ENCODE peak calls at places on chromosomes 7 and 10, in nine cellular contexts. One of them, this sample, is unnamed.

GRCh38 chr7:101362334-101363195 is at the start of gene COL26A1:
- DNase-seq in fibroblast of the aortic adventitia: no peak
- DNase-seq in HepG2: no peak
- DNase-seq in colonic mucosa: no peak
- DNase-seq in heart left ventricle: peak; percentile 76
- DNase-seq in suprapubic skin: no peak
- DNase-seq in GM20000: peak; percentile 65
- DNase-seq in Caco-2: peak; percentile 78
- DNase-seq in neural progenitor cell: peak; percentile 83
- DNase-seq in this sample: peak; percentile 7

GRCh38 chr10:48231178-48231577 is 43.3 kb downstream of the FRMPD2 start:
- DNase-seq in fibroblast of the aortic adventitia: no peak
- DNase-seq in HepG2: no peak
- DNase-seq in colonic mucosa: no peak
- DNase-seq in heart left ventricle: no peak
- DNase-seq in suprapubic skin: no peak
- DNase-seq in GM20000: no peak
- DNase-seq in Caco-2: no peak
- DNase-seq in neural progenitor cell: no peak
- DNase-seq in this sample: no peak

GRCh38 chr7:29494350-29494749 is 69.3 kb upstream of the PRR15 start:
- DNase-seq in fibroblast of the aortic adventitia: peak; percentile 90
- DNase-seq in HepG2: no peak
- DNase-seq in colonic mucosa: no peak
- DNase-seq in heart left ventricle: no peak
- DNase-seq in suprapubic skin: no peak
- DNase-seq in GM20000: no peak
- DNase-seq in Caco-2: no peak
- DNase-seq in neural progenitor cell: no peak
- DNase-seq in this sample: peak; percentile 47

GRCh38 chr10:80541144-80541750 is 3.5 kb downstream of the SH2D4B start:
- DNase-seq in fibroblast of the aortic adventitia: no peak
- DNase-seq in HepG2: no peak
- DNase-seq in colonic mucosa: peak; percentile 16
- DNase-seq in heart left ventricle: peak; percentile 65
- DNase-seq in suprapubic skin: no peak
- DNase-seq in GM20000: peak; percentile 64
- DNase-seq in Caco-2: no peak
- DNase-seq in neural progenitor cell: no peak
- DNase-seq in this sample: no peak

GRCh38 chr7:2813350-2814185 is 30.5 kb downstream of the GNA12 start:
- DNase-seq in fibroblast of the aortic adventitia: no peak
- DNase-seq in HepG2: no peak
- DNase-seq in colonic mucosa: no peak
- DNase-seq in heart left ventricle: no peak
- DNase-seq in suprapubic skin: no peak
- DNase-seq in GM20000: no peak
- DNase-seq in Caco-2: no peak
- DNase-seq in neural progenitor cell: no peak
- DNase-seq in this sample: no peak

GRCh38 chr7:69654849-69655707 is 56.8 kb downstream of the AUTS2 start:
- DNase-seq in fibroblast of the aortic adventitia: no peak
- DNase-seq in HepG2: no peak
- DNase-seq in colonic mucosa: no peak
- DNase-seq in heart left ventricle: no peak
- DNase-seq in suprapubic skin: no peak
- DNase-seq in GM20000: no peak
- DNase-seq in Caco-2: no peak
- DNase-seq in neural progenitor cell: no peak
- DNase-seq in this sample: no peak

GRCh38 chr7:154879629-154880028 is 123.3 kb downstream of the PAXIP1 start:
- DNase-seq in fibroblast of the aortic adventitia: no peak
- DNase-seq in HepG2: no peak
- DNase-seq in colonic mucosa: peak; percentile 25
- DNase-seq in heart left ventricle: no peak
- DNase-seq in suprapubic skin: no peak
- DNase-seq in GM20000: no peak
- DNase-seq in Caco-2: no peak
- DNase-seq in neural progenitor cell: no peak
- DNase-seq in this sample: no peak

GRCh38 chr7:34282271-34282670 is 375.7 kb upstream of the NPSR1 start:
- DNase-seq in fibroblast of the aortic adventitia: peak; percentile 86
- DNase-seq in HepG2: no peak
- DNase-seq in colonic mucosa: no peak
- DNase-seq in heart left ventricle: no peak
- DNase-seq in suprapubic skin: no peak
- DNase-seq in GM20000: no peak
- DNase-seq in Caco-2: no peak
- DNase-seq in neural progenitor cell: no peak
- DNase-seq in this sample: no peak

GRCh38 chr7:150317748-150318444 is 5.3 kb upstream of the LRRC61 start:
- DNase-seq in fibroblast of the aortic adventitia: peak; percentile 69
- DNase-seq in HepG2: no peak
- DNase-seq in colonic mucosa: no peak
- DNase-seq in heart left ventricle: no peak
- DNase-seq in suprapubic skin: no peak
- DNase-seq in GM20000: no peak
- DNase-seq in Caco-2: no peak
- DNase-seq in neural progenitor cell: no peak
- DNase-seq in this sample: peak; percentile 79

GRCh38 chr7:12067156-12067831 is 143.8 kb upstream of the TMEM106B start:
- DNase-seq in fibroblast of the aortic adventitia: peak; percentile 79
- DNase-seq in HepG2: peak; percentile 48
- DNase-seq in colonic mucosa: peak; percentile 72
- DNase-seq in heart left ventricle: no peak
- DNase-seq in suprapubic skin: no peak
- DNase-seq in GM20000: peak; percentile 22
- DNase-seq in Caco-2: peak; percentile 78
- DNase-seq in neural progenitor cell: peak; percentile 77
- DNase-seq in this sample: peak; percentile 71

GRCh38 chr7:26117142-26117807 is 34.7 kb upstream of the NFE2L3 start:
- DNase-seq in fibroblast of the aortic adventitia: no peak
- DNase-seq in HepG2: peak; percentile 23
- DNase-seq in colonic mucosa: no peak
- DNase-seq in heart left ventricle: no peak
- DNase-seq in suprapubic skin: no peak
- DNase-seq in GM20000: no peak
- DNase-seq in Caco-2: peak; percentile 40
- DNase-seq in neural progenitor cell: peak; percentile 33
- DNase-seq in this sample: no peak

GRCh38 chr7:117014673-117015133 is 61.4 kb downstream of the ST7 start:
- DNase-seq in fibroblast of the aortic adventitia: peak; percentile 68
- DNase-seq in HepG2: no peak
- DNase-seq in colonic mucosa: peak; percentile 40
- DNase-seq in heart left ventricle: no peak
- DNase-seq in suprapubic skin: no peak
- DNase-seq in GM20000: peak; percentile 60
- DNase-seq in Caco-2: no peak
- DNase-seq in neural progenitor cell: peak; percentile 11
- DNase-seq in this sample: peak; percentile 69

GRCh38 chr7:101299511-101300464 is 21.8 kb downstream of the IFT22 start:
- DNase-seq in fibroblast of the aortic adventitia: no peak
- DNase-seq in HepG2: no peak
- DNase-seq in colonic mucosa: no peak
- DNase-seq in heart left ventricle: peak; percentile 53
- DNase-seq in suprapubic skin: no peak
- DNase-seq in GM20000: no peak
- DNase-seq in Caco-2: no peak
- DNase-seq in neural progenitor cell: peak; percentile 62
- DNase-seq in this sample: no peak

GRCh38 chr7:158495780-158496179 is 91.8 kb downstream of the PTPRN2 start:
- DNase-seq in fibroblast of the aortic adventitia: no peak
- DNase-seq in HepG2: peak; percentile 14
- DNase-seq in colonic mucosa: no peak
- DNase-seq in heart left ventricle: no peak
- DNase-seq in suprapubic skin: no peak
- DNase-seq in GM20000: peak; percentile 56
- DNase-seq in Caco-2: peak; percentile 34
- DNase-seq in neural progenitor cell: peak; percentile 80
- DNase-seq in this sample: no peak
- TF ChIP-seq CTCF in fibroblast of the aortic adventitia: no peak
- TF ChIP-seq CTCF in HepG2: peak; percentile 70
- TF ChIP-seq CTCF in colonic mucosa: no peak
- TF ChIP-seq CTCF in heart left ventricle: no peak
- TF ChIP-seq CTCF in suprapubic skin: no peak
- TF ChIP-seq CTCF in GM20000: no peak
- TF ChIP-seq CTCF in Caco-2: peak; percentile 16
- TF ChIP-seq CTCF in neural progenitor cell: peak; percentile 53
- TF ChIP-seq CTCF in this sample: no peak

GRCh38 chr7:113483657-113484056 is 365.3 kb upstream of the SMIM30 start:
- DNase-seq in fibroblast of the aortic adventitia: no peak
- DNase-seq in HepG2: no peak
- DNase-seq in colonic mucosa: no peak
- DNase-seq in heart left ventricle: no peak
- DNase-seq in suprapubic skin: no peak
- DNase-seq in GM20000: no peak
- DNase-seq in Caco-2: no peak
- DNase-seq in neural progenitor cell: no peak
- DNase-seq in this sample: no peak

DNA sequence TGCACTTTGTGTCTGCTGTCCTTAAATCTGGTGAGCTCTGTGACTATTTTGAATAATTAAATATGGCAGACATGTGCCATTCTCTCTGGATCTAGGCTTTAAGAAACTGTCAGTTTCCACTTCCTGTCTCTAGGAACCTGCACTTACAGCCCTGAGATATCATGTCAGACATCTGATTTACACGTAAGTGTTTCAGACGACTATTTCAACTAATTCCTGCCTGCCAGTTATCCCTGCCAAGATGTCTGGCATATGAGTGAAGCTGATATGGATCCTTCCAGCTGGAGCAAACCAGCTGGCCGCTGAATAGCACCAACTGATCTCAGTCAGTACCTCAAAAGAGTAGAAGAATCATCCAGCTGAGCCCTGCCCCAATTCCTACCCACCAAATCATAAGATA is 362.2 kb upstream of the SMIM30 start:
- DNase-seq in fibroblast of the aortic adventitia: no peak
- DNase-seq in HepG2: no peak
- DNase-seq in colonic mucosa: no peak
- DNase-seq in heart left ventricle: no peak
- DNase-seq in suprapubic skin: no peak
- DNase-seq in GM20000: no peak
- DNase-seq in Caco-2: no peak
- DNase-seq in neural progenitor cell: no peak
- DNase-seq in this sample: no peak
- TF ChIP-seq CTCF in fibroblast of the aortic adventitia: no peak
- TF ChIP-seq CTCF in HepG2: no peak
- TF ChIP-seq CTCF in colonic mucosa: no peak
- TF ChIP-seq CTCF in heart left ventricle: no peak
- TF ChIP-seq CTCF in suprapubic skin: no peak
- TF ChIP-seq CTCF in GM20000: no peak
- TF ChIP-seq CTCF in Caco-2: no peak
- TF ChIP-seq CTCF in neural progenitor cell: no peak
- TF ChIP-seq CTCF in this sample: no peak

GRCh38 chr7:4386190-4386589 is 295.9 kb upstream of the FOXK1 start:
- DNase-seq in fibroblast of the aortic adventitia: no peak
- DNase-seq in HepG2: no peak
- DNase-seq in colonic mucosa: no peak
- DNase-seq in heart left ventricle: no peak
- DNase-seq in suprapubic skin: no peak
- DNase-seq in GM20000: no peak
- DNase-seq in Caco-2: no peak
- DNase-seq in neural progenitor cell: no peak
- DNase-seq in this sample: no peak

GRCh38 chr7:4383584-4383983 is 298.5 kb upstream of the FOXK1 start:
- DNase-seq in fibroblast of the aortic adventitia: no peak
- DNase-seq in HepG2: no peak
- DNase-seq in colonic mucosa: no peak
- DNase-seq in heart left ventricle: no peak
- DNase-seq in suprapubic skin: no peak
- DNase-seq in GM20000: no peak
- DNase-seq in Caco-2: no peak
- DNase-seq in neural progenitor cell: no peak
- DNase-seq in this sample: no peak
- TF ChIP-seq CTCF in fibroblast of the aortic adventitia: no peak
- TF ChIP-seq CTCF in HepG2: no peak
- TF ChIP-seq CTCF in colonic mucosa: no peak
- TF ChIP-seq CTCF in heart left ventricle: no peak
- TF ChIP-seq CTCF in suprapubic skin: no peak
- TF ChIP-seq CTCF in GM20000: no peak
- TF ChIP-seq CTCF in Caco-2: no peak
- TF ChIP-seq CTCF in neural progenitor cell: no peak
- TF ChIP-seq CTCF in this sample: no peak

GRCh38 chr10:79178070-79178576 is 109.4 kb downstream of the ZMIZ1 start:
- DNase-seq in fibroblast of the aortic adventitia: no peak
- DNase-seq in HepG2: no peak
- DNase-seq in colonic mucosa: no peak
- DNase-seq in heart left ventricle: no peak
- DNase-seq in suprapubic skin: no peak
- DNase-seq in GM20000: no peak
- DNase-seq in Caco-2: no peak
- DNase-seq in neural progenitor cell: no peak
- DNase-seq in this sample: no peak

GRCh38 chr10:79179404-79180309 is 110.9 kb downstream of the ZMIZ1 start:
- DNase-seq in fibroblast of the aortic adventitia: no peak
- DNase-seq in HepG2: no peak
- DNase-seq in colonic mucosa: no peak
- DNase-seq in heart left ventricle: no peak
- DNase-seq in suprapubic skin: no peak
- DNase-seq in GM20000: no peak
- DNase-seq in Caco-2: no peak
- DNase-seq in neural progenitor cell: peak; percentile 92
- DNase-seq in this sample: no peak

GRCh38 chr10:79176052-79176501 is 107.3 kb downstream of the ZMIZ1 start:
- DNase-seq in fibroblast of the aortic adventitia: peak; percentile 35
- DNase-seq in HepG2: no peak
- DNase-seq in colonic mucosa: no peak
- DNase-seq in heart left ventricle: no peak
- DNase-seq in suprapubic skin: no peak
- DNase-seq in GM20000: no peak
- DNase-seq in Caco-2: no peak
- DNase-seq in neural progenitor cell: no peak
- DNase-seq in this sample: no peak

GRCh38 chr10:79178614-79179403 is 110.0 kb downstream of the ZMIZ1 start:
- DNase-seq in fibroblast of the aortic adventitia: peak; percentile 86
- DNase-seq in HepG2: no peak
- DNase-seq in colonic mucosa: no peak
- DNase-seq in heart left ventricle: no peak
- DNase-seq in suprapubic skin: no peak
- DNase-seq in GM20000: no peak
- DNase-seq in Caco-2: no peak
- DNase-seq in neural progenitor cell: peak; percentile 73
- DNase-seq in this sample: peak; percentile 89

DNA sequence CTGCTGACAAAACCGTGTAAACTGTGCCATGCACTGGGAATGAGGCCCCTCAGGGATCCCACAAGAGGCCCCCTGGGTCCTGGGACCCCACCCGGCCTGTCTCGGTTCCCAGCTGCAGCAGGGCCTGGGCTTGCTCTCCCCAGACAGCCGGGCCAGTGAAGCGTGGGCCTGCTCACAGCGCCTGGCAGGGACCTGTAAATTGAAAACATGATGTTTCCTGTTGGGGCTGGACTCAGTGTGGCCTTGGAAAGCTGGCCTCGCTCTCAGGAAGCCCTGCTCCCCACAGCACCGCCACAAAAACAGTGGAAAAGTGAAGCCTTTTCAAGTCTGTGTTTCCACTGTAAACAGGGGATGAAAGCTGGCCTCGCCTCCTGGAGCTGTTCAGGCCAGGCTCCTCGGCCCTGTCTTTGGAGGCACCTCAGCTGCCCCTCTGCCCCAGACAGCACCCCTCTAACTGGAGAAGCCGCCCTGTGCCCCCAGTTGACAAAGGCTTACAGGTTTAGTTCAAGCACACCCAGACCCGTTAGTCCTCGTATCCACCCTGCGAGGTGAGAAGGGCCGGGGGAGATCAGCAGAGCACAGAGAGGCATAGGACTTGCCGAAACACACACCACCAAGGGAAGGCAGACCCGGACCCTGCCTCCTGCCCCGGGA is 108.3 kb downstream of the ZMIZ1 start:
- DNase-seq in fibroblast of the aortic adventitia: peak; percentile 69
- DNase-seq in HepG2: peak; percentile 65
- DNase-seq in colonic mucosa: no peak
- DNase-seq in heart left ventricle: no peak
- DNase-seq in suprapubic skin: no peak
- DNase-seq in GM20000: no peak
- DNase-seq in Caco-2: no peak
- DNase-seq in neural progenitor cell: no peak
- DNase-seq in this sample: peak; percentile 58
- TF ChIP-seq CTCF in fibroblast of the aortic adventitia: no peak
- TF ChIP-seq CTCF in HepG2: peak; percentile 15
- TF ChIP-seq CTCF in colonic mucosa: no peak
- TF ChIP-seq CTCF in heart left ventricle: no peak
- TF ChIP-seq CTCF in suprapubic skin: no peak
- TF ChIP-seq CTCF in GM20000: no peak
- TF ChIP-seq CTCF in Caco-2: no peak
- TF ChIP-seq CTCF in neural progenitor cell: no peak
- TF ChIP-seq CTCF in this sample: no peak